ENCODE peak calls at places on chromosomes 11 and 22, in ten cellular contexts. Q is upper lobe of left lung; B is SK-MEL-5; R is suprapubic skin; P is right lobe of liver; G is A549; C is psoas muscle; J is MCF 10A; I is endothelial cell; Z is activated CD4-positive, CD25-positive, alpha-beta regulatory T cell. Y is an unnamed sample.

GRCh38 chr11:83655996-83656395 is 369.8 kb upstream of the CCDC90B start:
- DNase-seq in Q (no peak), B (no peak), J (no peak), G (no peak), R (no peak), Z (no peak), C (no peak), P (no peak), I (no peak), Y (no peak)

GRCh38 chr11:17612221-17613188 is 65.4 kb downstream of the OTOG start:
- DNase-seq in Q (peak), P (no peak), R (no peak), J (no peak), I (no peak), B (no peak), C (no peak), Z (no peak), G (no peak), Y (no peak)

GRCh38 chr11:118916842-118917388 is 8.8 kb downstream of the BCL9L start:
- DNase-seq in R (peak), B (no peak), P (peak), J (peak), Z (no peak), I (no peak), Q (no peak), C (peak), G (no peak), Y (peak)

GRCh38 chr11:108871152-108871551 is 206.3 kb downstream of the DDX10 start:
- DNase-seq in I (peak), R (no peak), C (no peak), B (peak), G (no peak), Q (no peak), J (peak), P (no peak), Z (no peak), Y (no peak)

GRCh38 chr22:19626666-19627065 is 87.6 kb upstream of the SEPTIN5 start:
- DNase-seq in J (no peak), R (peak), P (peak), G (no peak), C (no peak), B (no peak), Q (no peak), I (no peak), Z (no peak), Y (no peak)

GRCh38 chr11:1422481-1422880 is 32.7 kb downstream of the BRSK2 start:
- DNase-seq in B (no peak), G (no peak), Q (peak), P (no peak), R (no peak), J (no peak), C (no peak), Z (no peak), I (peak), Y (peak)

GRCh38 chr22:37433786-37434185 is 6.5 kb upstream of the ELFN2 start:
- DNase-seq in C (no peak), G (no peak), R (no peak), P (no peak), J (no peak), I (no peak), Q (peak), B (no peak), Z (no peak), Y (peak)

GRCh38 chr11:118338637-118339061 is 3.9 kb downstream of the CD3D start:
- DNase-seq in Q (no peak), Z (peak), B (no peak), G (no peak), C (no peak), R (no peak), P (no peak), I (no peak), J (no peak), Y (no peak)

GRCh38 chr11:5369793-5370192 is 13.8 kb upstream of the OR51M1 start:
- DNase-seq in G (peak), Z (no peak), C (no peak), I (peak), P (no peak), J (peak), R (no peak), Q (no peak), B (peak), Y (peak)

GRCh38 chr22:17922925-17923898 is 101.1 kb downstream of the MICAL3 start:
- DNase-seq in Q (no peak), B (no peak), C (no peak), Z (no peak), R (no peak), I (no peak), P (peak), J (peak), G (no peak), Y (no peak)

GRCh38 chr11:76047231-76047630 is 159.1 kb downstream of the WNT11 start:
- DNase-seq in Q (no peak), Z (no peak), R (no peak), J (no peak), B (no peak), G (no peak), C (no peak), I (no peak), P (no peak), Y (no peak)

GRCh38 chr22:36360871-36361383 is 26.8 kb downstream of the MYH9 start:
- DNase-seq in J (no peak), C (no peak), P (no peak), B (no peak), Q (no peak), I (no peak), Z (no peak), G (no peak), R (no peak), Y (no peak)

Y was measured in nephron progenitor cell.